ENCODE peak calls at places on chromosomes 1 and 21, in five cellular contexts. One of them, this sample, is unnamed.

GRCh38 chr1:31848381-31848897 is 32.6 kb upstream of the SPOCD1 start:
- DNase-seq in HepG2: no peak
- DNase-seq in GM23248: no peak
- DNase-seq in keratinocyte: no peak
- DNase-seq in fibroblast of lung: no peak
- DNase-seq in this sample: no peak

GRCh38 chr1:57616906-57617305 is 193.0 kb upstream of the DAB1 start:
- DNase-seq in GM23248: no peak
- DNase-seq in keratinocyte: no peak
- DNase-seq in HepG2: no peak
- DNase-seq in fibroblast of lung: no peak
- DNase-seq in this sample: no peak

GRCh38 chr1:187641463-187641862 is 812.7 kb downstream of the PLA2G4A start:
- DNase-seq in keratinocyte: no peak
- DNase-seq in GM23248: no peak
- DNase-seq in HepG2: no peak
- DNase-seq in fibroblast of lung: no peak
- DNase-seq in this sample: no peak

GRCh38 chr21:28393279-28393678 is 599.4 kb downstream of the LTN1 start:
- DNase-seq in GM23248: no peak
- DNase-seq in HepG2: no peak
- DNase-seq in keratinocyte: peak; percentile 92
- DNase-seq in fibroblast of lung: no peak
- DNase-seq in this sample: peak; percentile 34

GRCh38 chr1:218810336-218810735 is 363.3 kb upstream of the LYPLAL1 start:
- DNase-seq in HepG2: no peak
- DNase-seq in GM23248: peak; percentile 5
- DNase-seq in keratinocyte: no peak
- DNase-seq in fibroblast of lung: no peak
- DNase-seq in this sample: no peak

GRCh38 chr1:18805925-18806849 is 53.3 kb downstream of the TAS1R2 start:
- DNase-seq in fibroblast of lung: no peak
- DNase-seq in HepG2: no peak
- DNase-seq in GM23248: peak; percentile 36
- DNase-seq in keratinocyte: no peak
- DNase-seq in this sample: no peak

GRCh38 chr21:31665397-31665796 is 5.9 kb downstream of the SOD1 start:
- DNase-seq in HepG2: peak; percentile 20
- DNase-seq in keratinocyte: no peak
- DNase-seq in GM23248: peak; percentile 62
- DNase-seq in fibroblast of lung: no peak
- DNase-seq in this sample: no peak

GRCh38 chr1:22643381-22643780 is at the start of gene C1QC:
- DNase-seq in fibroblast of lung: no peak
- DNase-seq in HepG2: no peak
- DNase-seq in keratinocyte: no peak
- DNase-seq in GM23248: no peak
- DNase-seq in this sample: no peak

GRCh38 chr1:154304664-154305337 is 16.1 kb upstream of the AQP10 start:
- DNase-seq in GM23248: peak; percentile 74
- DNase-seq in keratinocyte: no peak
- DNase-seq in fibroblast of lung: no peak
- DNase-seq in HepG2: peak; percentile 28
- DNase-seq in this sample: no peak

GRCh38 chr21:41048636-41049035 is 119.3 kb upstream of the BACE2 start:
- DNase-seq in fibroblast of lung: no peak
- DNase-seq in GM23248: no peak
- DNase-seq in HepG2: no peak
- DNase-seq in keratinocyte: no peak
- DNase-seq in this sample: no peak

GRCh38 chr1:80779278-80779677 is 1021.5 kb upstream of the ADGRL2 start:
- DNase-seq in HepG2: no peak
- DNase-seq in GM23248: no peak
- DNase-seq in keratinocyte: no peak
- DNase-seq in fibroblast of lung: no peak
- DNase-seq in this sample: no peak

GRCh38 chr1:119340861-119341261 is 27.7 kb upstream of the HAO2 start:
- DNase-seq in GM23248: no peak
- DNase-seq in fibroblast of lung: no peak
- DNase-seq in HepG2: no peak
- DNase-seq in keratinocyte: no peak
- DNase-seq in this sample: no peak

GRCh38 chr1:114384922-114385321 is 126.1 kb downstream of the TRIM33 start:
- DNase-seq in fibroblast of lung: no peak
- DNase-seq in HepG2: no peak
- DNase-seq in keratinocyte: no peak
- DNase-seq in GM23248: no peak
- DNase-seq in this sample: no peak

GRCh38 chr1:31460027-31460426 is 47.0 kb downstream of the SERINC2 start:
- DNase-seq in HepG2: peak; percentile 21
- DNase-seq in keratinocyte: no peak
- DNase-seq in GM23248: peak; percentile 62
- DNase-seq in fibroblast of lung: peak; percentile 73
- DNase-seq in this sample: no peak

GRCh38 chr1:111290640-111291039 is at the start of gene CHIA:
- DNase-seq in HepG2: no peak
- DNase-seq in keratinocyte: no peak
- DNase-seq in GM23248: no peak
- DNase-seq in fibroblast of lung: no peak
- DNase-seq in this sample: no peak

GRCh38 chr1:44481701-44482100 is 76.6 kb downstream of the RNF220 start:
- DNase-seq in GM23248: no peak
- DNase-seq in HepG2: no peak
- DNase-seq in keratinocyte: no peak
- DNase-seq in fibroblast of lung: no peak
- DNase-seq in this sample: no peak

GRCh38 chr1:39196244-39197215 is 8.0 kb upstream of the MACF1 start:
- DNase-seq in GM23248: peak; percentile 55
- DNase-seq in HepG2: no peak
- DNase-seq in keratinocyte: no peak
- DNase-seq in fibroblast of lung: peak; percentile 53
- DNase-seq in this sample: no peak

GRCh38 chr1:217343907-217344306 is 287.0 kb downstream of the GPATCH2 start:
- DNase-seq in keratinocyte: no peak
- DNase-seq in fibroblast of lung: no peak
- DNase-seq in HepG2: no peak
- DNase-seq in GM23248: no peak
- DNase-seq in this sample: no peak

GRCh38 chr21:45542242-45542666 is at the start of gene SLC19A1:
- DNase-seq in keratinocyte: no peak
- DNase-seq in GM23248: peak; percentile 86
- DNase-seq in HepG2: no peak
- DNase-seq in fibroblast of lung: peak; percentile 51
- DNase-seq in this sample: peak; percentile 84

GRCh38 chr1:165871311-165872067 is 44.1 kb downstream of the UCK2 start:
- DNase-seq in fibroblast of lung: peak; percentile 56
- DNase-seq in HepG2: peak; percentile 92
- DNase-seq in GM23248: peak; percentile 30
- DNase-seq in keratinocyte: no peak
- DNase-seq in this sample: peak; percentile 64

GRCh38 chr1:44290250-44291094 is 64.6 kb downstream of the ERI3 start:
- DNase-seq in fibroblast of lung: no peak
- DNase-seq in HepG2: no peak
- DNase-seq in GM23248: no peak
- DNase-seq in keratinocyte: no peak
- DNase-seq in this sample: no peak

GRCh38 chr1:107572674-107573205 is 392.2 kb downstream of the VAV3 start:
- DNase-seq in keratinocyte: peak; percentile 40
- DNase-seq in HepG2: no peak
- DNase-seq in fibroblast of lung: peak; percentile 75
- DNase-seq in GM23248: peak; percentile 96
- DNase-seq in this sample: no peak

GRCh38 chr21:29078884-29079765 is 5.7 kb upstream of the CCT8 start:
- DNase-seq in keratinocyte: no peak
- DNase-seq in HepG2: no peak
- DNase-seq in GM23248: no peak
- DNase-seq in fibroblast of lung: no peak
- DNase-seq in this sample: peak; percentile 91

GRCh38 chr1:19307804-19308508 is 4.0 kb downstream of the AKR7A2 start:
- DNase-seq in fibroblast of lung: no peak
- DNase-seq in keratinocyte: no peak
- DNase-seq in GM23248: no peak
- DNase-seq in HepG2: no peak
- DNase-seq in this sample: no peak

GRCh38 chr21:43322311-43322710 is 104.6 kb downstream of the SIK1 start:
- DNase-seq in fibroblast of lung: no peak
- DNase-seq in HepG2: no peak
- DNase-seq in keratinocyte: no peak
- DNase-seq in GM23248: no peak
- DNase-seq in this sample: no peak

GRCh38 chr21:34771512-34772028 is 102.8 kb downstream of the CLIC6 start:
- DNase-seq in keratinocyte: no peak
- DNase-seq in GM23248: peak; percentile 76
- DNase-seq in HepG2: peak; percentile 89
- DNase-seq in fibroblast of lung: peak; percentile 88
- DNase-seq in this sample: no peak

GRCh38 chr1:172818841-172819527 is 160.1 kb downstream of the FASLG start:
- DNase-seq in HepG2: no peak
- DNase-seq in keratinocyte: no peak
- DNase-seq in GM23248: no peak
- DNase-seq in fibroblast of lung: peak; percentile 53
- DNase-seq in this sample: peak; percentile 99

GRCh38 chr1:152003846-152004442 is 10.3 kb upstream of the S100A10 start:
- DNase-seq in GM23248: no peak
- DNase-seq in HepG2: no peak
- DNase-seq in keratinocyte: no peak
- DNase-seq in fibroblast of lung: no peak
- DNase-seq in this sample: no peak

DNA sequence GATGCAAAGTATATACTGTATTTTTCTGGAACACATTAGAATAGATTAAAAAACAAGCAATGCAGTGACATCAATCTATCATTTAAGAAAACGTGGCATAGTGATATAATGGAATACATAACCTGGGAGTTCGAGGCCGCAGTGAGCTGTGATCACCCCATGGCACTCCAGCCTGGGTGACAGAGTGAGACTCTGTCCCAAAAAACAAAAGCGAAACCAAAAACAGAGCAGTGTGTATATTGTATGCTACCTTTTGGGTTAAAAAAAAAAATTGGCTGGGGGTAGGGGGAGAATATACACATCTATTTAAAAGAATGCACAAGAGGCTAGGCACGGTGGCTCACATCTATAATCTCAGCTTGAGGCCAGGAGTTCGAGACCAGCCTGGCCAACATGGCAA is 13.5 kb downstream of the SLC2A1 start:
- DNase-seq in fibroblast of lung: no peak
- DNase-seq in keratinocyte: no peak
- DNase-seq in GM23248: no peak
- DNase-seq in HepG2: no peak
- DNase-seq in this sample: no peak
- H3K9ac ChIP-seq in fibroblast of lung: no peak overlapping the region
- H3K9ac ChIP-seq in keratinocyte: peak overlapping the region; percentile 55
- H3K9ac ChIP-seq in GM23248: no peak overlapping the region
- H3K9ac ChIP-seq in HepG2: no peak overlapping the region
- H3K9ac ChIP-seq in this sample: no peak overlapping the region

GRCh38 chr1:202165942-202166843 is 5.8 kb upstream of the PTPN7 start:
- DNase-seq in fibroblast of lung: no peak
- DNase-seq in HepG2: no peak
- DNase-seq in keratinocyte: no peak
- DNase-seq in GM23248: no peak
- DNase-seq in this sample: no peak
- H3K4me1 ChIP-seq in fibroblast of lung: no peaks in the 10 kb centered on the region
- H3K4me1 ChIP-seq in HepG2: peaks cover 24% of the 10 kb centered on the region
- H3K4me1 ChIP-seq in keratinocyte: no peaks in the 10 kb centered on the region
- H3K4me1 ChIP-seq in GM23248: peaks cover 7% of the 10 kb centered on the region
- H3K4me1 ChIP-seq in this sample: peaks cover 27% of the 10 kb centered on the region

DNA sequence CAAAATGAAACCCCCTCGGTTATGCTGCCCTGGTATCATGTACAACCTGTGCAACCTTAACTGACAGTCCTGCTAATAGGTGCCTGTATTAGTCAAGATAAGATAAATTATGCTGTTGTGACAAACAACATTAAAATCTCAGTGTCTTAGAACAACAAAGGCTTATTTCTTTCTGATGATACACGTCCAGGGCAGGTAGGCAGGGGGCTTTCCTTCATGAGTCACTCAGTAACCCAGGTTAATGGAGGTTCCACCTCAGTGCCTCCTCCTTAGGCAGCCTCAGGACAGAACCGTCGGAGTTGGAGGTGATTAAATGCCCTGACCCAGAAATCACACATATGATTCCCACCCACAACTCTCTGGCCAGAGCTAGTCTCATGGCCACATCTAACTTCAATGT is 94.6 kb upstream of the CASZ1 start:
- DNase-seq in HepG2: no peak
- DNase-seq in GM23248: no peak
- DNase-seq in keratinocyte: no peak
- DNase-seq in fibroblast of lung: no peak
- DNase-seq in this sample: no peak
- H3K4me3 ChIP-seq in HepG2: no peak overlapping the region
- H3K4me3 ChIP-seq in GM23248: no peak overlapping the region
- H3K4me3 ChIP-seq in keratinocyte: no peak overlapping the region
- H3K4me3 ChIP-seq in fibroblast of lung: no peak overlapping the region
- H3K4me3 ChIP-seq in this sample: no peak overlapping the region

GRCh38 chr1:27144349-27144748 is 10.6 kb downstream of the SLC9A1 start:
- DNase-seq in fibroblast of lung: no peak
- DNase-seq in keratinocyte: no peak
- DNase-seq in HepG2: no peak
- DNase-seq in GM23248: no peak
- DNase-seq in this sample: no peak

GRCh38 chr1:27143408-27143807 is 11.5 kb downstream of the SLC9A1 start:
- DNase-seq in GM23248: no peak
- DNase-seq in keratinocyte: no peak
- DNase-seq in HepG2: no peak
- DNase-seq in fibroblast of lung: peak; percentile 17
- DNase-seq in this sample: no peak

GRCh38 chr1:27145934-27146354 is 9.0 kb downstream of the SLC9A1 start:
- DNase-seq in HepG2: no peak
- DNase-seq in fibroblast of lung: peak; percentile 77
- DNase-seq in keratinocyte: no peak
- DNase-seq in GM23248: peak; percentile 95
- DNase-seq in this sample: no peak

GRCh38 chr1:27142464-27142863 is 12.5 kb downstream of the SLC9A1 start:
- DNase-seq in GM23248: no peak
- DNase-seq in keratinocyte: no peak
- DNase-seq in HepG2: no peak
- DNase-seq in fibroblast of lung: no peak
- DNase-seq in this sample: peak; percentile 81

GRCh38 chr1:27144920-27145661 is 9.8 kb downstream of the SLC9A1 start:
- DNase-seq in GM23248: peak; percentile 82
- DNase-seq in HepG2: no peak
- DNase-seq in keratinocyte: no peak
- DNase-seq in fibroblast of lung: peak; percentile 82
- DNase-seq in this sample: no peak
- H3K9ac ChIP-seq in GM23248: peak overlapping the region; percentile 77
- H3K9ac ChIP-seq in HepG2: no peak overlapping the region
- H3K9ac ChIP-seq in keratinocyte: peak overlapping the region; percentile 28
- H3K9ac ChIP-seq in fibroblast of lung: no peak overlapping the region
- H3K9ac ChIP-seq in this sample: no peak overlapping the region

GRCh38 chr1:180267761-180268555 is 37.9 kb downstream of the LHX4 start:
- DNase-seq in fibroblast of lung: no peak
- DNase-seq in HepG2: no peak
- DNase-seq in GM23248: no peak
- DNase-seq in keratinocyte: no peak
- DNase-seq in this sample: no peak
- H3K4me1 ChIP-seq in fibroblast of lung: peaks cover 6% of the 10 kb centered on the region
- H3K4me1 ChIP-seq in HepG2: peaks cover 36% of the 10 kb centered on the region
- H3K4me1 ChIP-seq in GM23248: no peaks in the 10 kb centered on the region
- H3K4me1 ChIP-seq in keratinocyte: peaks cover 15% of the 10 kb centered on the region
- H3K4me1 ChIP-seq in this sample: no peaks in the 10 kb centered on the region

This sample was measured in Karpas-422.